ENCODE peak calls at places on chromosomes 2 and 18, in six cellular contexts. One of them, this sample, is unnamed.

GRCh38 chr2:221465776-221466175 is 106.3 kb downstream of the EPHA4 start:
- DNase-seq in K562: no peak
- DNase-seq in GM10248: no peak
- DNase-seq in HFF-Myc: no peak
- DNase-seq in glutamatergic neuron: no peak
- DNase-seq in pancreas: no peak
- DNase-seq in this sample: no peak

GRCh38 chr18:54607213-54607934 is 16.3 kb downstream of the DYNAP start:
- DNase-seq in pancreas: no peak
- DNase-seq in glutamatergic neuron: no peak
- DNase-seq in HFF-Myc: no peak
- DNase-seq in K562: no peak
- DNase-seq in GM10248: no peak
- DNase-seq in this sample: no peak

GRCh38 chr18:464311-464659 is 36.2 kb downstream of the COLEC12 start:
- DNase-seq in HFF-Myc: no peak
- DNase-seq in GM10248: no peak
- DNase-seq in glutamatergic neuron: no peak
- DNase-seq in pancreas: no peak
- DNase-seq in K562: no peak
- DNase-seq in this sample: no peak

GRCh38 chr2:150911766-150912280 is 349.8 kb downstream of the RBM43 start:
- DNase-seq in GM10248: no peak
- DNase-seq in K562: no peak
- DNase-seq in pancreas: no peak
- DNase-seq in glutamatergic neuron: no peak
- DNase-seq in HFF-Myc: peak
- DNase-seq in this sample: peak

GRCh38 chr18:8685141-8685913 is 20.0 kb upstream of the MTCL1 start:
- DNase-seq in pancreas: no peak
- DNase-seq in glutamatergic neuron: peak
- DNase-seq in HFF-Myc: no peak
- DNase-seq in K562: no peak
- DNase-seq in GM10248: no peak
- DNase-seq in this sample: no peak

GRCh38 chr2:222398446-222398885 is 25.9 kb upstream of the SGPP2 start:
- DNase-seq in K562: no peak
- DNase-seq in pancreas: no peak
- DNase-seq in glutamatergic neuron: no peak
- DNase-seq in GM10248: no peak
- DNase-seq in HFF-Myc: peak
- DNase-seq in this sample: no peak

GRCh38 chr2:174573621-174574081 is 24.0 kb downstream of the WIPF1 start:
- DNase-seq in glutamatergic neuron: no peak
- DNase-seq in K562: no peak
- DNase-seq in pancreas: no peak
- DNase-seq in GM10248: no peak
- DNase-seq in HFF-Myc: no peak
- DNase-seq in this sample: no peak

GRCh38 chr18:21809725-21810124 is 69.1 kb downstream of the MIB1 start:
- DNase-seq in pancreas: no peak
- DNase-seq in GM10248: no peak
- DNase-seq in HFF-Myc: no peak
- DNase-seq in glutamatergic neuron: no peak
- DNase-seq in K562: no peak
- DNase-seq in this sample: no peak

GRCh38 chr18:7002107-7002506 is 115.5 kb downstream of the LAMA1 start:
- DNase-seq in GM10248: no peak
- DNase-seq in pancreas: no peak
- DNase-seq in glutamatergic neuron: no peak
- DNase-seq in K562: no peak
- DNase-seq in HFF-Myc: no peak
- DNase-seq in this sample: no peak

GRCh38 chr18:6994719-6995430 is 122.7 kb downstream of the LAMA1 start:
- DNase-seq in GM10248: no peak
- DNase-seq in glutamatergic neuron: no peak
- DNase-seq in pancreas: no peak
- DNase-seq in K562: no peak
- DNase-seq in HFF-Myc: no peak
- DNase-seq in this sample: peak

GRCh38 chr18:6997802-6998201 is 119.8 kb downstream of the LAMA1 start:
- DNase-seq in GM10248: no peak
- DNase-seq in HFF-Myc: no peak
- DNase-seq in glutamatergic neuron: no peak
- DNase-seq in pancreas: no peak
- DNase-seq in K562: no peak
- DNase-seq in this sample: no peak

DNA sequence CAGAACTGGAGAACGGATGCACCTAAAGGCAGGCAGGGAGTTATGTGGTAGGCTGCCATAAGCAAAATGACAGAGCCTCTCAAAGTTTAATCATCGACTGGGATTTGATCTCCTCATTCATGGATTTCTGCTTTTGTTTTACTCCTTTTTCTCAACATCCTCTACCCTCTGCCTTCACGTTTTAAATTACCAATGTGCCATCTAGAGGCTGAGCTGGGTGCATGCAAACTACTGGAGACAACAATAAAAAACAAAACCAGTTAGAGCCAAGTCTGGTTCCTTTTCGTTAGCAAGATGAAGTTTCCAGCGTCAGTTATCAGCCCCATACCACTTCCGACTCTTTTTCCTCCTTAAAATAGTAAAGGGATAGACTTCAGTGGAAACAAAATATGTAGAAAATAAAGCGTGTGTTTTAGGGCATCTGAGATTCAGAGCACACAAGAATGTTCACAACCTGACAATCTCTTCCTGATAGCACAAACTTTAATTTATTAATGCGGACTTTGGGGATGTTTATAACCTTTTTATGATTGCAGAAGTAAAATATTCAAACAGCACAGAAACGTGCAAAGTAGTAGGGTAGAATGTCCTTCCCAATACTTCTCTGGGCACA is 117.0 kb downstream of the LAMA1 start:
- DNase-seq in K562: no peak
- DNase-seq in glutamatergic neuron: no peak
- DNase-seq in pancreas: no peak
- DNase-seq in HFF-Myc: no peak
- DNase-seq in GM10248: no peak
- DNase-seq in this sample: no peak
- TF ChIP-seq CTCF in K562: peak
- TF ChIP-seq CTCF in glutamatergic neuron: peak
- TF ChIP-seq CTCF in pancreas: peak
- TF ChIP-seq CTCF in HFF-Myc: peak
- TF ChIP-seq CTCF in GM10248: peak
- TF ChIP-seq CTCF in this sample: peak

GRCh38 chr18:48540329-48541025 is 1.6 kb downstream of the CTIF start:
- DNase-seq in GM10248: peak
- DNase-seq in HFF-Myc: no peak
- DNase-seq in pancreas: peak
- DNase-seq in glutamatergic neuron: peak
- DNase-seq in K562: peak
- DNase-seq in this sample: no peak

GRCh38 chr18:48541747-48542108 is 2.9 kb downstream of the CTIF start:
- DNase-seq in HFF-Myc: no peak
- DNase-seq in pancreas: no peak
- DNase-seq in K562: no peak
- DNase-seq in glutamatergic neuron: no peak
- DNase-seq in GM10248: no peak
- DNase-seq in this sample: no peak

GRCh38 chr18:48539406-48540328 is 836 bp downstream of the CTIF start:
- DNase-seq in GM10248: peak
- DNase-seq in HFF-Myc: no peak
- DNase-seq in K562: peak
- DNase-seq in glutamatergic neuron: peak
- DNase-seq in pancreas: peak
- DNase-seq in this sample: no peak

GRCh38 chr18:48542513-48543181 is 3.8 kb downstream of the CTIF start:
- DNase-seq in glutamatergic neuron: no peak
- DNase-seq in HFF-Myc: no peak
- DNase-seq in K562: peak
- DNase-seq in pancreas: no peak
- DNase-seq in GM10248: no peak
- DNase-seq in this sample: no peak

DNA sequence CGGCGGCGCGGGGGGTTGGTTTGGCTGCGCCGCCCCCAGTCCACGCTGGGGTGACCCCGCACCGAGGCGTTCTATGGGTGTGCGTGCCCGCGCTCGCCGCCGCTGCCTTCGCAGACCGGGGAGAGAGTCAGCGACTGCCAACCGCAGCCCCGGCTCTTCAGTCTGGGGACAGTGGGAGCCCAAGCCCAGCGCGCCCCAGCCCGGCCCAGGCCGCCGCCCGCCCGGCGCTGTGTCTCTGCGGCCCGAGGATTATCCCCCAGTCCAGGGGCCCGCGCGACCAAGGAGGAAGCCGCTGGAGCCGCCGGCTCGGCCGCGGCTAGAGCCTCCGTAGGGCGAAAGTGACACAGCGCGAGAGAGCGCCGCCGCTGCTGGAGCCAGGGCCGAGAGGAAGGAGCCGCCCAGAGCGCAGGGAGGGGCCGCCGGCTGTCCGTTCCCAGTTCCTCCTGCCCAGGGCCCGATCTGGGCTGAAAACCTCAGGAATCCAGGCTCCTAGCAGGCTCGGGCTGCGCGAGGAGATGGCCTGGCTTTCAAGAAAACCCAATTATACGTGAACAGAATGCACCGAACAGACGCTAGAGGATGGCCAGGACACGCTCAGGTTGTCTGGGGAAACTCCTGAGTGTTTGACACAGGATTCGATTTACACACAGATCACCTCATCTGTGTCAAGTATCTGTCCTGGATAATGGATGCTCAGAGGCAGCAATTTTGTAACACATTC is 2.4 kb downstream of the CTIF start:
- DNase-seq in K562: peak
- DNase-seq in HFF-Myc: no peak
- DNase-seq in pancreas: no peak
- DNase-seq in glutamatergic neuron: peak
- DNase-seq in GM10248: peak
- DNase-seq in this sample: peak
- TF ChIP-seq CTCF in K562: no peak
- TF ChIP-seq CTCF in HFF-Myc: no peak
- TF ChIP-seq CTCF in pancreas: no peak
- TF ChIP-seq CTCF in glutamatergic neuron: no peak
- TF ChIP-seq CTCF in GM10248: no peak
- TF ChIP-seq CTCF in this sample: no peak

GRCh38 chr2:85844486-85844885 is 44.3 kb downstream of the ST3GAL5 start:
- DNase-seq in K562: no peak
- DNase-seq in glutamatergic neuron: no peak
- DNase-seq in HFF-Myc: no peak
- DNase-seq in pancreas: no peak
- DNase-seq in GM10248: no peak
- DNase-seq in this sample: no peak

GRCh38 chr2:85840091-85840490 is 48.7 kb downstream of the ST3GAL5 start:
- DNase-seq in K562: peak
- DNase-seq in pancreas: no peak
- DNase-seq in glutamatergic neuron: no peak
- DNase-seq in GM10248: no peak
- DNase-seq in HFF-Myc: no peak
- DNase-seq in this sample: no peak

GRCh38 chr2:85846411-85846810 is 42.4 kb downstream of the ST3GAL5 start:
- DNase-seq in K562: no peak
- DNase-seq in pancreas: no peak
- DNase-seq in GM10248: no peak
- DNase-seq in HFF-Myc: no peak
- DNase-seq in glutamatergic neuron: no peak
- DNase-seq in this sample: peak

GRCh38 chr2:85847051-85847588 is 41.7 kb downstream of the ST3GAL5 start:
- DNase-seq in glutamatergic neuron: no peak
- DNase-seq in HFF-Myc: no peak
- DNase-seq in GM10248: no peak
- DNase-seq in K562: no peak
- DNase-seq in pancreas: no peak
- DNase-seq in this sample: no peak

DNA sequence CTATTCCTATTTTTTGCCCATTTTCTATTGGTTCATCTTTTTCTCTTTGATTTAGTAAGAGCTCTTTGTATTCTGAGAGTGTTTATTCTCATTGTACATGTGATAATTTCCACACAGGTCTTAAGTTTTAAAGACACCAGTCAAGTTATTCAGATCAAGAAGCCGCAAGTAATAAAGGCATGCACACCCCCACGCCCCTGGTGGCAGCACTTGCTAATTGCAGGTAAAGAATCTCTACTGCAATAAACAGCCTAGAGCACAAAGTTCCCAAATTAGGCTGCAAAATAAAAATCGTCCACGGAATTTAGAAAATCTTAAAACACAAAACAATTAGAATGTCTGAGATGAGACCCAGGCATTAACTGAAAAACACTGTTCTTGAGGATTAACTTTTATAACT is 45.2 kb downstream of the ST3GAL5 start:
- DNase-seq in pancreas: no peak
- DNase-seq in GM10248: no peak
- DNase-seq in glutamatergic neuron: peak
- DNase-seq in K562: peak
- DNase-seq in HFF-Myc: no peak
- DNase-seq in this sample: no peak
- TF ChIP-seq CTCF in pancreas: peak
- TF ChIP-seq CTCF in GM10248: peak
- TF ChIP-seq CTCF in glutamatergic neuron: peak
- TF ChIP-seq CTCF in K562: peak
- TF ChIP-seq CTCF in HFF-Myc: peak
- TF ChIP-seq CTCF in this sample: peak

GRCh38 chr2:37000273-37000780 is 34.0 kb upstream of the STRN start:
- DNase-seq in K562: no peak
- DNase-seq in GM10248: no peak
- DNase-seq in pancreas: no peak
- DNase-seq in HFF-Myc: no peak
- DNase-seq in glutamatergic neuron: no peak
- DNase-seq in this sample: no peak

GRCh38 chr2:37011126-37011525 is 44.8 kb upstream of the STRN start:
- DNase-seq in K562: no peak
- DNase-seq in GM10248: no peak
- DNase-seq in HFF-Myc: no peak
- DNase-seq in pancreas: no peak
- DNase-seq in glutamatergic neuron: no peak
- DNase-seq in this sample: no peak

GRCh38 chr2:37000988-37001556 is 34.7 kb upstream of the STRN start:
- DNase-seq in K562: no peak
- DNase-seq in pancreas: no peak
- DNase-seq in glutamatergic neuron: no peak
- DNase-seq in HFF-Myc: no peak
- DNase-seq in GM10248: no peak
- DNase-seq in this sample: no peak

DNA sequence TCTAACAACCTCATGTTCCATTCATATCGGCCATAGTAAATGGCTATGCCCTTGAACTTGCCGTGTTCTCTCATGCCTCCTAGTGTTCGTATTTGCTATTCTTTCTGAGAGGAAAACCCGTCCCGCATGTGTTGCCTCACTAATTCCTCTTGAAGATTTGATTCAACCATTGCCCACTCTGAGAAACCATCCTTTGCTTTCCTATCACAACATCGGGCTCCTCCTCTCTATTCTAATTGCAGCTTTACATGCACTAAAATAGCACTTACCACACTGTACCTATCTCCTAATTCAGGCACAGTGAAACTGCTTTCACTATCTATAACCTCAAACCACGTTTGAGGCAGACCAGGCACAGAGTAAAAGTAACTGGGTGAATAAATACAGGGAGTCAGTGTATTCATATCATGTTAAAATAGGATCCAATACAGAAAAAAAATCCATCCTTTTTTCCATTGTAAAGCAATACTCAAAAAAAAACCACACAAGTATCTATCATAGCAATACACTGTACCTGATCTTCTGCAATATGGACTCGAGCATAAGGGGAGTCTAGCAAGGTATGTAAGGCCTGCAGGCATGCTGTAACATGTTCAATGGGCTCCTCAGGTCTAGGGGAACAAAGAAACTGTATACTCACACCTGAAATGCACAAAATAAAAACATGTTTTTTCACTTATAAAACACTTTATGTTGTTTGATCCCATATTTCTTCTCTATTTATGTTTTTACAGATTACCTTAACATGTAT is 39.0 kb upstream of the STRN start:
- DNase-seq in glutamatergic neuron: no peak
- DNase-seq in GM10248: peak
- DNase-seq in pancreas: no peak
- DNase-seq in K562: no peak
- DNase-seq in HFF-Myc: peak
- DNase-seq in this sample: no peak
- TF ChIP-seq CTCF in glutamatergic neuron: peak
- TF ChIP-seq CTCF in GM10248: peak
- TF ChIP-seq CTCF in pancreas: no peak
- TF ChIP-seq CTCF in K562: peak
- TF ChIP-seq CTCF in HFF-Myc: peak
- TF ChIP-seq CTCF in this sample: peak